ENCODE peak calls at places on chromosomes 16 and 17, in nine cellular contexts. G is renal cortical epithelial cell; W is NCI-H1694 treated with DMSO at 0.1 percent for 48 hours; Z is nephron progenitor cell; B is substantia nigra; J is activated CD4-positive, CD25-positive, alpha-beta regulatory T cell treated with anti-CD3 and anti-CD28 coated beads, Interleukin-2, amount 50 U/mL, for 72 hours; N is T-helper 9 cell; R is SW480; P is ELR. F is an unnamed sample.

GRCh38 chr16:66970775-66971725 is 10.0 kb downstream of the CES3 start:
- DNase-seq in G (peak), W (no peak), Z (no peak), B (no peak), J (no peak), N (no peak), R (no peak), P (peak), F (no peak)

GRCh38 chr16:64730261-64730660 is 391.6 kb downstream of the CDH11 start:
- DNase-seq in G (no peak), W (no peak), Z (no peak), B (no peak), J (no peak), N (no peak), R (no peak), P (no peak), F (no peak)

GRCh38 chr16:89154390-89155183 is 17.0 kb upstream of the CDH15 start:
- DNase-seq in G (no peak), W (no peak), Z (no peak), B (no peak), J (no peak), N (no peak), R (no peak), P (no peak), F (no peak)

GRCh38 chr17:74361613-74362391 is at the start of gene BTBD17:
- DNase-seq in G (no peak), W (peak), Z (peak), B (peak), J (peak), N (peak), R (no peak), P (peak), F (peak)

GRCh38 chr16:55559233-55559632 is 7.3 kb upstream of the CAPNS2 start:
- DNase-seq in G (peak), W (no peak), Z (no peak), B (no peak), J (no peak), N (no peak), R (no peak), P (no peak), F (no peak)

GRCh38 chr16:2009791-2010510 is at the start of gene ZNF598:
- DNase-seq in G (peak), W (peak), Z (peak), B (peak), J (peak), N (peak), R (peak), P (peak), F (peak)

GRCh38 chr17:33749171-33749570 is 456.1 kb upstream of the ASIC2 start:
- DNase-seq in G (no peak), W (no peak), Z (no peak), B (no peak), J (no peak), N (no peak), R (no peak), P (no peak), F (no peak)

GRCh38 chr17:1787301-1787902 is 25.5 kb downstream of the SERPINF1 start:
- DNase-seq in G (peak), W (no peak), Z (no peak), B (no peak), J (no peak), N (no peak), R (peak), P (peak), F (no peak)

GRCh38 chr17:68847711-68848110 is 107.5 kb downstream of the ABCA8 start:
- DNase-seq in G (no peak), W (no peak), Z (no peak), B (no peak), J (no peak), N (no peak), R (peak), P (no peak), F (no peak)

GRCh38 chr16:15907863-15908478 is 19.6 kb upstream of the CEP20 start:
- DNase-seq in G (peak), W (no peak), Z (no peak), B (no peak), J (peak), N (no peak), R (peak), P (peak), F (no peak)

GRCh38 chr17:74633261-74633783 is 9.8 kb upstream of the CD300E start:
- DNase-seq in G (peak), W (no peak), Z (peak), B (no peak), J (no peak), N (no peak), R (no peak), P (no peak), F (no peak)

GRCh38 chr16:82248257-82248656 is 78.2 kb upstream of the MPHOSPH6 start:
- DNase-seq in G (no peak), W (no peak), Z (no peak), B (no peak), J (no peak), N (no peak), R (no peak), P (no peak), F (no peak)

GRCh38 chr17:63780507-63780906 is 6.5 kb downstream of the DDX42 start:
- DNase-seq in G (peak), W (no peak), Z (no peak), B (no peak), J (no peak), N (no peak), R (peak), P (peak), F (no peak)

GRCh38 chr16:907819-908218 is 63.0 kb downstream of the LMF1 start:
- DNase-seq in G (no peak), W (no peak), Z (peak), B (no peak), J (no peak), N (no peak), R (no peak), P (no peak), F (no peak)

GRCh38 chr17:67223924-67224323 is 21.1 kb downstream of the HELZ start:
- DNase-seq in G (no peak), W (no peak), Z (no peak), B (no peak), J (peak), N (no peak), R (no peak), P (no peak), F (no peak)

GRCh38 chr16:75385507-75386152 is 47.7 kb downstream of the CFDP1 start:
- DNase-seq in G (peak), W (peak), Z (no peak), B (no peak), J (no peak), N (no peak), R (peak), P (peak), F (no peak)

GRCh38 chr17:82391496-82392066 is 20.0 kb downstream of the UTS2R start:
- DNase-seq in G (no peak), W (no peak), Z (no peak), B (no peak), J (no peak), N (no peak), R (no peak), P (no peak), F (no peak)

GRCh38 chr17:76527430-76528111 is 9.9 kb downstream of the CYGB start:
- DNase-seq in G (peak), W (no peak), Z (peak), B (no peak), J (no peak), N (peak), R (peak), P (peak), F (no peak)

GRCh38 chr16:12646490-12647274 is 157.0 kb downstream of the CPPED1 start:
- DNase-seq in G (peak), W (no peak), Z (no peak), B (peak), J (peak), N (no peak), R (peak), P (peak), F (peak)

GRCh38 chr17:66413564-66414520 is 111.4 kb downstream of the PRKCA start:
- DNase-seq in G (no peak), W (no peak), Z (no peak), B (no peak), J (no peak), N (no peak), R (no peak), P (no peak), F (no peak)

GRCh38 chr16:50394215-50394802 is 25.5 kb upstream of the BRD7 start:
- DNase-seq in G (no peak), W (no peak), Z (no peak), B (no peak), J (no peak), N (no peak), R (no peak), P (no peak), F (no peak)

GRCh38 chr16:66299349-66299748 is 67.1 kb upstream of the CDH5 start:
- DNase-seq in G (no peak), W (no peak), Z (no peak), B (no peak), J (no peak), N (no peak), R (no peak), P (no peak), F (no peak)

GRCh38 chr17:2083613-2084128 is 28.8 kb downstream of the HIC1 start:
- DNase-seq in G (peak), W (no peak), Z (no peak), B (peak), J (no peak), N (no peak), R (no peak), P (peak), F (no peak)

GRCh38 chr16:64522548-64522947 is 599.3 kb downstream of the CDH11 start:
- DNase-seq in G (no peak), W (no peak), Z (no peak), B (no peak), J (no peak), N (no peak), R (no peak), P (no peak), F (no peak)

GRCh38 chr16:79751785-79752184 is 151.2 kb upstream of the MAF start:
- DNase-seq in G (no peak), W (no peak), Z (no peak), B (no peak), J (no peak), N (no peak), R (no peak), P (no peak), F (no peak)

GRCh38 chr17:66737524-66737923 is 97.4 kb upstream of the CACNG5 start:
- DNase-seq in G (no peak), W (no peak), Z (peak), B (no peak), J (no peak), N (no peak), R (no peak), P (no peak), F (peak)

GRCh38 chr17:77416096-77416713 is 275.4 kb downstream of the SEC14L1 start:
- DNase-seq in G (no peak), W (no peak), Z (no peak), B (no peak), J (no peak), N (no peak), R (no peak), P (no peak), F (no peak)

GRCh38 chr16:56953006-56953405 is 8.7 kb upstream of the CETP start:
- DNase-seq in G (no peak), W (no peak), Z (no peak), B (no peak), J (no peak), N (no peak), R (no peak), P (no peak), F (no peak)

GRCh38 chr17:46193626-46194392 is 580 bp upstream of the KANSL1 start:
- DNase-seq in G (peak), W (peak), Z (peak), B (peak), J (peak), N (peak), R (peak), P (peak), F (peak)

GRCh38 chr16:85901760-85902365 is 2.9 kb downstream of the IRF8 start:
- DNase-seq in G (no peak), W (peak), Z (no peak), B (no peak), J (no peak), N (no peak), R (no peak), P (no peak), F (no peak)

GRCh38 chr16:5034167-5034523 is 410 bp upstream of the NAGPA start:
- DNase-seq in G (no peak), W (no peak), Z (no peak), B (no peak), J (no peak), N (no peak), R (no peak), P (no peak), F (no peak)

GRCh38 chr17:30222741-30223175 is 12.7 kb downstream of the SLC6A4 start:
- DNase-seq in G (no peak), W (no peak), Z (no peak), B (no peak), J (no peak), N (no peak), R (no peak), P (no peak), F (no peak)

GRCh38 chr17:27976331-27976730 is 66.1 kb upstream of the NLK start:
- DNase-seq in G (peak), W (no peak), Z (no peak), B (no peak), J (no peak), N (no peak), R (no peak), P (peak), F (no peak)

GRCh38 chr16:74168445-74168844 is 128.2 kb upstream of the PSMD7 start:
- DNase-seq in G (no peak), W (no peak), Z (no peak), B (no peak), J (no peak), N (no peak), R (no peak), P (no peak), F (no peak)

GRCh38 chr17:75289832-75290337 is 652 bp upstream of the SLC25A19 start:
- DNase-seq in G (peak), W (no peak), Z (no peak), B (no peak), J (no peak), N (peak), R (peak), P (peak), F (no peak)

GRCh38 chr17:15247891-15248529 is 17.1 kb downstream of the PMP22 start:
- DNase-seq in G (no peak), W (no peak), Z (no peak), B (no peak), J (no peak), N (no peak), R (peak), P (peak), F (no peak)

GRCh38 chr17:19386974-19387920 is at the start of gene MFAP4:
- DNase-seq in G (no peak), W (peak), Z (peak), B (no peak), J (no peak), N (no peak), R (no peak), P (peak), F (peak)

GRCh38 chr16:83248735-83249469 is 558.9 kb upstream of the HSBP1 start:
- DNase-seq in G (no peak), W (no peak), Z (no peak), B (no peak), J (no peak), N (no peak), R (no peak), P (no peak), F (no peak)

GRCh38 chr16:380837-381787 is 666 bp downstream of the PGAP6 start:
- DNase-seq in G (no peak), W (no peak), Z (peak), B (no peak), J (peak), N (peak), R (no peak), P (peak), F (no peak)

F was measured in C1 segment of cervical spinal cord.